ENCODE peak calls at places on chromosome 7, in seven cellular contexts. C, Z, H, R, D, S and M are unnamed samples.

GRCh38 chr7:25456467-25457171 is 228.3 kb upstream of the NPVF start:
- DNase-seq in C (peak), Z (peak), H (no peak), R (no peak), D (peak), S (no peak), M (no peak)

GRCh38 chr7:105649727-105650381 is 68.6 kb upstream of the EFCAB10 start:
- DNase-seq in C (no peak), Z (no peak), H (no peak), R (peak), D (peak), S (no peak), M (peak)

GRCh38 chr7:93432130-93432529 is 142.4 kb downstream of the CALCR start:
- DNase-seq in C (no peak), Z (no peak), H (no peak), R (no peak), D (no peak), S (no peak), M (no peak)

GRCh38 chr7:87364246-87364645 is 18.8 kb downstream of the CROT start:
- DNase-seq in C (no peak), Z (no peak), H (no peak), R (no peak), D (no peak), S (no peak), M (no peak)

GRCh38 chr7:151233111-151233701 is 923 bp downstream of the CHPF2 start:
- DNase-seq in C (no peak), Z (peak), H (peak), R (peak), D (peak), S (no peak), M (peak)

GRCh38 chr7:120395526-120396019 is 122.6 kb downstream of the KCND2 start:
- DNase-seq in C (no peak), Z (no peak), H (peak), R (no peak), D (no peak), S (no peak), M (no peak)

GRCh38 chr7:154482863-154483262 is 430.7 kb downstream of the DPP6 start:
- DNase-seq in C (no peak), Z (no peak), H (no peak), R (no peak), D (no peak), S (no peak), M (no peak)

GRCh38 chr7:14717711-14718304 is 184.7 kb downstream of the DGKB start:
- DNase-seq in C (no peak), Z (no peak), H (no peak), R (peak), D (peak), S (no peak), M (peak)

GRCh38 chr7:34848670-34849069 is 188.6 kb downstream of the DPY19L1 start:
- DNase-seq in C (no peak), Z (no peak), H (no peak), R (no peak), D (no peak), S (no peak), M (no peak)

GRCh38 chr7:34844936-34845665 is 187.1 kb downstream of the NPSR1 start:
- DNase-seq in C (no peak), Z (no peak), H (no peak), R (no peak), D (no peak), S (no peak), M (no peak)

GRCh38 chr7:34846976-34847375 is 189.0 kb downstream of the NPSR1 start:
- DNase-seq in C (no peak), Z (no peak), H (no peak), R (no peak), D (no peak), S (no peak), M (no peak)

GRCh38 chr7:34844401-34844800 is 186.4 kb downstream of the NPSR1 start:
- DNase-seq in C (no peak), Z (no peak), H (no peak), R (no peak), D (no peak), S (no peak), M (no peak)

DNA sequence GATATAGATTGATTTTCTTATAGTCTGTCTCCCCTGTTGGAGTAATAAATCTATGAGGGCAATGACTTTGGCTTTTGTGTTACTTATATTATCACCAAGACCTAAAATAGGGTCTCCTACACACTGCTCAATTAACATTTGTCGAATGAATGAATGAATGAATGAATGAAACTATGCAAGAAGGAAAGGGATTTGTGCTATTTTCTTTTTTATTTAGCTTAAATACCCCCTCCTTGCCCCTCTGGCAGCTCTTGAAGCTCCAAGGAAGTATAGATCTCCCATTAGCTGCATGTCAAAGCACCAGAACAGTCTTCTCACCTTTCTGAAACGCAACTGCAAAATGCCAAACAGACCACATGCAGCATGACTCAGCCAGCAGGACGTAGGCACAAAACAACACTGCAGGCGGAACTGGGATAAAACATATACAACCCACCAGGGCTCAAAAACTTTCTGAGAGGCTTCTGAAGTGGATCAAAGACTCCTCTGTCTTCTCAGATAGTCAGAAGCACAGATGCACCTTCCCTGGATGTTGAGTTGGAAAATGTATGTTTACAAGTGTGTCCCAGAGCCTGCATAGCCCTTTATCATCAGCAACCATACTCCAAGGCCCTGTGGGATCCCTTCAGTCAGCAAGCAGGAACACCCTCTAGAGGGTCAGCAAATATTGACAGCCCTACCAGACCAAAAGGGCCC is 187.8 kb downstream of the NPSR1 start:
- DNase-seq in C (no peak), Z (no peak), H (peak), R (peak), D (no peak), S (no peak), M (no peak)
- TF ChIP-seq CTCF in C (no peak), Z (no peak), H (no peak), R (no peak), D (no peak), S (peak), M (no peak)

DNA sequence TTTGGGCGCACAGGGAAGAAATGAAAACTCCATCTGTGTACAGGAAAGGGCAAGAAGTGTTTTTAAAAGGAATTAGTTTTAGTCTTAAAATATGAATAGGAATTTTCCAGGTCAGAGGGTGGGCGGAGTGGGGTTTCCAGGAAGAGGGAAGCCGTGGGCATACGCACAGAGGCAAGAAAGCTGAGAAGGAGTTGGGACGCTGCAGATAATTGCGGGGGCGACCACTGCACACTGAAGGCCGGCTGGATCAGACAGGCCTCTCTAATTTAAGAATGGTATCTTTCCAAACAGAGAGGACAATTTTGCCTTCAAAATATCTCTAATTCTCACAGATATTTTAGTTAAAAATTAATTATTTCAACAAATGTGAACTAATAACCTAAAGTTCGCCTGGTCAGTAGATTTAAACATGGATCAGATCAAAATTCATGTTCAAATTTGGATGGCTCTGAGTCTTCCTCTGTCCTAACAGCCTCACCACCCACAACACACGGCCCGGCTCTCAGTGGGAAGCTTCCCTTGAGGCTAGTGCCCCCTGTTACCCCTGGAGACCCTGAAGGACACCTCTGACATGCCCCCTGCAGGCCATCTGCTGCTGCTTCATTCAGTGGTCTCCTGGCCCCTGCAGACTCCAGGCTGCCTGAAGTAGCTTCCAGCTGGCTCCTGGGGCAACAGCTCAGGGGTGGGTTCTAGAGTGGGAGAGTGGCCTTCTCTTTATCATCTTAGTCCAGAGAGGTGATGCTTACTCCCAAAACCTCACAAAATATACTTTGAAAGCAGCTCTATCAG is 189.3 kb upstream of the INHBA start:
- DNase-seq in C (no peak), Z (no peak), H (no peak), R (no peak), D (no peak), S (no peak), M (no peak)
- TF ChIP-seq CTCF in C (no peak), Z (no peak), H (no peak), R (no peak), D (no peak), S (peak), M (peak)

GRCh38 chr7:129492406-129492805 is 9.9 kb upstream of the SMKR1 start:
- DNase-seq in C (no peak), Z (no peak), H (no peak), R (no peak), D (peak), S (no peak), M (no peak)

GRCh38 chr7:129495987-129496386 is 6.3 kb upstream of the SMKR1 start:
- DNase-seq in C (no peak), Z (no peak), H (no peak), R (no peak), D (no peak), S (no peak), M (no peak)

GRCh38 chr7:129496653-129497052 is 5.7 kb upstream of the SMKR1 start:
- DNase-seq in C (no peak), Z (no peak), H (no peak), R (no peak), D (no peak), S (no peak), M (no peak)

GRCh38 chr7:129494041-129494440 is 8.3 kb upstream of the SMKR1 start:
- DNase-seq in C (no peak), Z (no peak), H (peak), R (peak), D (peak), S (peak), M (peak)

DNA sequence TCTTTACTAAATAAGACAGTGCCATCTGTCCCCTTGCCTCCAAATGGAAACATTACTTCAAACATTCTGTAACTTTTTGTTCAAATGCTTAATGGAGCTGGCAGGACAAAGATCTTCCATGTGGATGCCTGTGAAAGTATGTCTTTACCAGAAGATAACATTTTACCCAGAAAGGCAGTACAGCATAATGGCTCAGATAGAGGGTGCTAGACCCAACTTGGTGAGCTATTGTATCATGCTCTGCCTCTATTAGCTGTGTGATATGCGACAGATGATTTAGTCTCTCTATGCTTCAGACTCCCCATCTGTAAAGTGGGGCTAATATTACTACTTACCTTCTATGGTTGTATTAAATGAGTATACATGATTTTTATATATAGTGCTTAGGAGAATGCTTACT is 8.8 kb upstream of the SMKR1 start:
- DNase-seq in C (no peak), Z (no peak), H (no peak), R (peak), D (peak), S (no peak), M (peak)
- TF ChIP-seq CTCF in C (no peak), Z (no peak), H (no peak), R (peak), D (peak), S (peak), M (peak)

DNA sequence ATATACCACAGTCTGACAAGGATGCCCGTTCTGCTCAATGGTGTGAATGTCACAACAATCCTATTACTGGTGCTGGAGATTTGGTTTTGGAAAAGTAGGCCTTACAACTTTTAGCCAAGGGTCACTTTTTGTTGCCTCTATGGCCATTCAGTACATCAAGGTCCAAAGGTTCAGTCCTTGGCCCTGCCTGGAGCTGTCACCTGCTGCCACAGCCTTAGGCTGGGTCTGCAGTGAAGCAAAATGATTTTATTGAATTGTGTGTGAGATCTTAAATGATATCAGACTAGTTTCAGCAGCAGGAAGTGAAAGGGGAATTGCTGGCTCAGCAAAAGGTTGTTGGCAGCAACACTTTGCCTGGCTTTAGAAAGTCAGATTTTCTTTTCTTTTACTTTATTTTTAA is 427.6 kb downstream of the THSD7A start:
- DNase-seq in C (no peak), Z (no peak), H (no peak), R (no peak), D (no peak), S (no peak), M (no peak)
- TF ChIP-seq CTCF in C (no peak), Z (no peak), H (no peak), R (no peak), D (no peak), S (no peak), M (no peak)

GRCh38 chr7:16564909-16565426 is 38.3 kb downstream of the LRRC72 start:
- DNase-seq in C (no peak), Z (no peak), H (peak), R (peak), D (peak), S (peak), M (peak)
- TF ChIP-seq CTCF in C (peak), Z (peak), H (peak), R (peak), D (peak), S (peak), M (peak)

DNA sequence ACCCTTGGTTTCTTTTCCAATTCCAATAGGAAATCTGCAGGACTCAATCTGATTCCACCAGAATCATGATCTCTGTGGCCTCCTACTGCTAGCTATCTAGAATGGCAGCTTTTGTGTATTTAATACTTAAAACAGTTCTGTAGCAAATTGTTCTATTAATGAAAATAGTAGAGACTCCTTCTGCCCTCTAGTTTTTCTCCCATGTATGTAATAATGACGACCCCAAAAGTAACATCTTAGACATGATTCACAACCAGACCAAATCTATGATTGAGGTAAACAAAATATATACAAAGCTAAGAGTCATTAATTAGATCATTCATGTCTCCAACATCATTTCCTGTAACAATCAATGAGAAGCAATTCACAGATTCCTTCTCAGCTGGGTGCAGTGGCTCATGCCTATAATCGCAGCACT is 259.1 kb upstream of the MKLN1 start:
- DNase-seq in C (no peak), Z (no peak), H (no peak), R (peak), D (peak), S (no peak), M (peak)
- TF ChIP-seq CTCF in C (no peak), Z (peak), H (no peak), R (peak), D (peak), S (no peak), M (peak)

GRCh38 chr7:141641876-141642275 is 60.1 kb downstream of the DENND11 start:
- DNase-seq in C (no peak), Z (no peak), H (no peak), R (no peak), D (no peak), S (no peak), M (no peak)
- TF ChIP-seq CTCF in C (no peak), Z (no peak), H (no peak), R (no peak), D (no peak), S (no peak), M (no peak)